ENCODE peak calls at places on chromosome 18, in ten cellular contexts. V is SK-MEL-5, M is HTR-8/SVneo, F is NCI-H2081, U is GM20000, P is SK-N-DZ, E is H54, B is neural crest cell, G is omental fat pad, S is left ventricle myocardium inferior. O is an unnamed sample.

GRCh38 chr18:62183578-62184195 is 3.2 kb downstream of the PIGN start:
- DNase-seq in U (peak; percentile 27), S (no peak), V (peak; percentile 69), M (no peak), G (no peak), B (peak; percentile 29), P (peak; percentile 37), E (no peak), F (peak; percentile 60), O (peak; percentile 77)

GRCh38 chr18:60722742-60723141 is 350.2 kb upstream of the MC4R start:
- DNase-seq in V (no peak), U (no peak), M (no peak), E (no peak), S (no peak), F (no peak), B (no peak), P (no peak), G (no peak), O (no peak)

GRCh38 chr18:50569930-50570329 is 10.0 kb downstream of the MAPK4 start:
- DNase-seq in U (no peak), P (no peak), E (no peak), F (no peak), V (no peak), S (no peak), B (no peak), M (no peak), G (no peak), O (no peak)

GRCh38 chr18:45423664-45424063 is 191.6 kb upstream of the SLC14A2 start:
- DNase-seq in U (no peak), E (no peak), F (peak; percentile 62), M (no peak), S (no peak), P (no peak), G (no peak), V (no peak), B (no peak), O (no peak)

GRCh38 chr18:51089691-51090090 is 59.7 kb downstream of the SMAD4 start:
- DNase-seq in P (no peak), B (no peak), F (no peak), S (no peak), M (no peak), V (no peak), U (no peak), E (no peak), G (no peak), O (no peak)

GRCh38 chr18:47150824-47151366 is 595 bp upstream of the HDHD2 start:
- DNase-seq in F (peak; percentile 15), B (no peak), U (no peak), P (no peak), E (no peak), V (no peak), M (no peak), S (no peak), G (no peak), O (no peak)

GRCh38 chr18:10140928-10141327 is 227.1 kb downstream of the VAPA start:
- DNase-seq in F (no peak), G (no peak), S (no peak), M (no peak), B (no peak), V (no peak), U (no peak), P (no peak), E (no peak), O (peak; percentile 57)

GRCh38 chr18:80232710-80233109 is 14.6 kb downstream of the PARD6G start:
- DNase-seq in G (no peak), P (no peak), S (no peak), V (no peak), E (no peak), U (no peak), B (no peak), M (no peak), F (no peak), O (no peak)

GRCh38 chr18:10536270-10536669 is 10.4 kb downstream of the NAPG start:
- DNase-seq in F (no peak), P (no peak), G (no peak), U (no peak), S (no peak), V (no peak), M (no peak), B (no peak), E (no peak), O (no peak)

GRCh38 chr18:22952525-22952924 is 19.4 kb downstream of the RBBP8 start:
- DNase-seq in F (no peak), B (no peak), P (no peak), E (no peak), M (no peak), S (no peak), U (no peak), G (no peak), V (no peak), O (no peak)

GRCh38 chr18:48319796-48320638 is 89.2 kb downstream of the ZBTB7C start:
- DNase-seq in E (no peak), F (peak; percentile 96), S (no peak), B (no peak), U (no peak), P (no peak), G (no peak), M (peak; percentile 33), V (no peak), O (no peak)

GRCh38 chr18:68121826-68122225 is 593.1 kb downstream of the TMX3 start:
- DNase-seq in P (no peak), G (no peak), M (no peak), U (no peak), V (no peak), B (no peak), S (no peak), F (no peak), E (no peak), O (peak; percentile 41)

GRCh38 chr18:21406111-21406510 is 164.1 kb downstream of the GREB1L start:
- DNase-seq in G (no peak), F (no peak), M (no peak), E (peak; percentile 7), V (no peak), B (no peak), S (no peak), P (no peak), U (no peak), O (no peak)

GRCh38 chr18:51164327-51165290 is 32.9 kb downstream of the MEX3C start:
- DNase-seq in F (no peak), S (no peak), E (no peak), P (no peak), M (no peak), G (no peak), V (peak; percentile 57), U (no peak), B (no peak), O (no peak)

GRCh38 chr18:31656754-31657153 is 27.6 kb downstream of the B4GALT6 start:
- DNase-seq in E (no peak), V (no peak), G (no peak), B (no peak), S (no peak), M (no peak), U (no peak), F (no peak), P (no peak), O (no peak)

GRCh38 chr18:23684515-23685197 is 4.6 kb upstream of the LAMA3 start:
- DNase-seq in V (no peak), F (peak; percentile 7), U (no peak), P (no peak), S (no peak), M (no peak), E (no peak), G (no peak), B (no peak), O (peak; percentile 42)

GRCh38 chr18:48796491-48797205 is 154.1 kb downstream of the SMAD7 start:
- DNase-seq in P (no peak), M (no peak), B (no peak), S (peak; percentile 5), E (no peak), G (no peak), U (no peak), V (no peak), F (no peak), O (no peak)

GRCh38 chr18:3499498-3499897 is 49.5 kb downstream of the TGIF1 start:
- DNase-seq in V (no peak), F (peak; percentile 44), B (no peak), M (no peak), U (no peak), S (no peak), G (no peak), P (no peak), E (no peak), O (peak; percentile 20)

GRCh38 chr18:60872434-60872833 is 460.8 kb upstream of the CDH20 start:
- DNase-seq in U (no peak), P (no peak), S (no peak), V (no peak), G (no peak), M (no peak), B (no peak), E (no peak), F (no peak), O (no peak)

GRCh38 chr18:79030680-79031079 is 38.5 kb upstream of the ATP9B start:
- DNase-seq in G (no peak), E (no peak), S (no peak), U (no peak), F (no peak), V (no peak), M (no peak), P (no peak), B (no peak), O (no peak)